ENCODE peak calls at places on chromosomes 16 and 17, in seven cellular contexts. K is effector memory CD8-positive, alpha-beta T cell; M is iris pigment epithelial cell; Q is activated CD4-positive, alpha-beta T cell treated with anti-CD3 and anti-CD28 coated beads for 48 hours; P is A549; X is substantia nigra; Z is T-helper 2 cell. T is an unnamed sample.

GRCh38 chr17:55735784-55736405 is 13.2 kb upstream of the TMEM100 start:
- DNase-seq in K (no peak), M (peak; percentile 71), Q (peak; percentile 50), P (peak; percentile 72), X (no peak), Z (no peak), T (no peak)

GRCh38 chr17:8126306-8127066 is 2.6 kb upstream of the HES7 start:
- DNase-seq in K (no peak), M (peak; percentile 64), Q (peak; percentile 58), P (peak; percentile 80), X (no peak), Z (no peak), T (no peak)

GRCh38 chr16:55955845-55956244 is 80.7 kb upstream of the CES5A start:
- DNase-seq in K (no peak), M (no peak), Q (no peak), P (no peak), X (no peak), Z (no peak), T (no peak)

GRCh38 chr16:4272114-4272954 is 489 bp downstream of the TFAP4 start:
- DNase-seq in K (peak; percentile 26), M (peak; percentile 36), Q (no peak), P (peak; percentile 60), X (peak; percentile 79), Z (no peak), T (peak; percentile 61)

GRCh38 chr16:28304214-28304613 is 11.9 kb downstream of the SBK1 start:
- DNase-seq in K (no peak), M (peak; percentile 38), Q (no peak), P (peak; percentile 35), X (no peak), Z (no peak), T (no peak)

GRCh38 chr16:27455700-27456099 is 53.7 kb downstream of the IL21R start:
- DNase-seq in K (no peak), M (peak; percentile 47), Q (no peak), P (no peak), X (no peak), Z (peak; percentile 30), T (peak; percentile 61)

GRCh38 chr17:75268931-75269330 is 2.1 kb downstream of the MIF4GD start:
- DNase-seq in K (no peak), M (no peak), Q (no peak), P (no peak), X (no peak), Z (no peak), T (no peak)

GRCh38 chr16:48201515-48202201 is 42.4 kb upstream of the LONP2 start:
- DNase-seq in K (no peak), M (no peak), Q (no peak), P (no peak), X (no peak), Z (no peak), T (no peak)

GRCh38 chr16:1689853-1690252 is 11.8 kb downstream of the JPT2 start:
- DNase-seq in K (no peak), M (no peak), Q (no peak), P (no peak), X (no peak), Z (no peak), T (no peak)

GRCh38 chr16:51164167-51164566 is 13.1 kb upstream of the SALL1 start:
- DNase-seq in K (no peak), M (no peak), Q (no peak), P (no peak), X (no peak), Z (no peak), T (no peak)

GRCh38 chr16:13935408-13935807 is 15.5 kb downstream of the ERCC4 start:
- DNase-seq in K (peak; percentile 13), M (no peak), Q (peak; percentile 51), P (peak; percentile 30), X (no peak), Z (no peak), T (no peak)

GRCh38 chr16:75087040-75087979 is 29.3 kb downstream of the LDHD start:
- DNase-seq in K (no peak), M (peak; percentile 80), Q (no peak), P (no peak), X (no peak), Z (no peak), T (peak; percentile 34)